ENCODE peak calls at places on chromosomes 6 and 20, in nine cellular contexts. E, C, R, O, U, Z, W, L and H are unnamed samples.

GRCh38 chr6:158018851-158019361 is 37.2 kb downstream of the SYNJ2 start:
- DNase-seq in E (peak; percentile 31), C (no peak), R (no peak), O (no peak), U (no peak), Z (peak; percentile 87), W (no peak), L (no peak), H (no peak)

GRCh38 chr6:16659471-16660156 is 101.6 kb downstream of the ATXN1 start:
- DNase-seq in E (no peak), C (no peak), R (no peak), O (no peak), U (no peak), Z (peak; percentile 67), W (no peak), L (no peak), H (peak; percentile 39)

GRCh38 chr6:154861825-154862224 is 128.6 kb downstream of the SCAF8 start:
- DNase-seq in E (no peak), C (no peak), R (no peak), O (no peak), U (no peak), Z (no peak), W (no peak), L (no peak), H (no peak)

GRCh38 chr20:59891581-59891980 is 41.9 kb downstream of the SYCP2 start:
- DNase-seq in E (no peak), C (no peak), R (no peak), O (no peak), U (no peak), Z (no peak), W (no peak), L (no peak), H (no peak)

GRCh38 chr6:70547313-70547712 is 19.4 kb upstream of the SDHAF4 start:
- DNase-seq in E (no peak), C (no peak), R (no peak), O (no peak), U (no peak), Z (peak; percentile 17), W (peak; percentile 23), L (peak; percentile 35), H (no peak)

GRCh38 chr6:120431841-120432240 is 902.4 kb downstream of the TBC1D32 start:
- DNase-seq in E (no peak), C (no peak), R (no peak), O (no peak), U (no peak), Z (no peak), W (no peak), L (no peak), H (no peak)

GRCh38 chr6:126650931-126651330 is 311.0 kb downstream of the CENPW start:
- DNase-seq in E (no peak), C (no peak), R (no peak), O (no peak), U (no peak), Z (peak; percentile 45), W (no peak), L (no peak), H (no peak)

GRCh38 chr20:8402798-8403197 is 270.7 kb downstream of the PLCB1 start:
- DNase-seq in E (no peak), C (no peak), R (no peak), O (no peak), U (no peak), Z (no peak), W (no peak), L (no peak), H (no peak)

GRCh38 chr6:32460528-32460927 is 20.8 kb downstream of the HLA-DRA start:
- DNase-seq in E (no peak), C (no peak), R (no peak), O (no peak), U (no peak), Z (no peak), W (no peak), L (no peak), H (no peak)

GRCh38 chr6:83389606-83390005 is 41.2 kb downstream of the ME1 start:
- DNase-seq in E (no peak), C (no peak), R (no peak), O (no peak), U (no peak), Z (no peak), W (no peak), L (no peak), H (no peak)

GRCh38 chr6:38270367-38270766 is 369.4 kb downstream of the BTBD9 start:
- DNase-seq in E (no peak), C (no peak), R (no peak), O (no peak), U (no peak), Z (peak; percentile 40), W (no peak), L (no peak), H (no peak)

GRCh38 chr6:27593200-27593818 is 120.4 kb upstream of the ZNF184 start:
- DNase-seq in E (no peak), C (no peak), R (no peak), O (no peak), U (no peak), Z (peak; percentile 4), W (no peak), L (no peak), H (peak; percentile 44)

GRCh38 chr6:27591660-27592059 is 118.8 kb upstream of the ZNF184 start:
- DNase-seq in E (no peak), C (no peak), R (no peak), O (no peak), U (no peak), Z (peak; percentile 49), W (peak; percentile 71), L (no peak), H (peak; percentile 75)

GRCh38 chr6:27593861-27594260 is 121.0 kb upstream of the ZNF184 start:
- DNase-seq in E (no peak), C (no peak), R (no peak), O (no peak), U (no peak), Z (no peak), W (no peak), L (no peak), H (no peak)

GRCh38 chr6:27592481-27593199 is 119.7 kb upstream of the ZNF184 start:
- DNase-seq in E (no peak), C (no peak), R (no peak), O (no peak), U (no peak), Z (peak; percentile 89), W (peak; percentile 95), L (no peak), H (peak; percentile 95)

GRCh38 chr6:27592107-27592480 is 119.2 kb upstream of the ZNF184 start:
- DNase-seq in E (no peak), C (no peak), R (no peak), O (no peak), U (no peak), Z (no peak), W (peak; percentile 63), L (no peak), H (peak; percentile 43)
- H3K4me3 ChIP-seq in E (no peak overlapping the region), C (peak overlapping the region; percentile 26), R (no peak overlapping the region), O (no peak overlapping the region), U (no peak overlapping the region), Z (peak overlapping the region; percentile 34), W (peak overlapping the region; percentile 78), L (no peak overlapping the region), H (peak overlapping the region; percentile 59)

GRCh38 chr6:33812669-33813068 is 8.9 kb upstream of the MLN start:
- DNase-seq in E (peak; percentile 56), C (peak; percentile 35), R (peak; percentile 37), O (peak; percentile 49), U (no peak), Z (peak; percentile 43), W (peak; percentile 76), L (no peak), H (peak; percentile 54)
- TF ChIP-seq CTCF in E (peak; percentile 20), C (no peak), R (peak; percentile 45), O (no peak), U (peak; percentile 29), Z (peak; percentile 46), W (no peak), L (peak; percentile 58), H (no peak)

DNA sequence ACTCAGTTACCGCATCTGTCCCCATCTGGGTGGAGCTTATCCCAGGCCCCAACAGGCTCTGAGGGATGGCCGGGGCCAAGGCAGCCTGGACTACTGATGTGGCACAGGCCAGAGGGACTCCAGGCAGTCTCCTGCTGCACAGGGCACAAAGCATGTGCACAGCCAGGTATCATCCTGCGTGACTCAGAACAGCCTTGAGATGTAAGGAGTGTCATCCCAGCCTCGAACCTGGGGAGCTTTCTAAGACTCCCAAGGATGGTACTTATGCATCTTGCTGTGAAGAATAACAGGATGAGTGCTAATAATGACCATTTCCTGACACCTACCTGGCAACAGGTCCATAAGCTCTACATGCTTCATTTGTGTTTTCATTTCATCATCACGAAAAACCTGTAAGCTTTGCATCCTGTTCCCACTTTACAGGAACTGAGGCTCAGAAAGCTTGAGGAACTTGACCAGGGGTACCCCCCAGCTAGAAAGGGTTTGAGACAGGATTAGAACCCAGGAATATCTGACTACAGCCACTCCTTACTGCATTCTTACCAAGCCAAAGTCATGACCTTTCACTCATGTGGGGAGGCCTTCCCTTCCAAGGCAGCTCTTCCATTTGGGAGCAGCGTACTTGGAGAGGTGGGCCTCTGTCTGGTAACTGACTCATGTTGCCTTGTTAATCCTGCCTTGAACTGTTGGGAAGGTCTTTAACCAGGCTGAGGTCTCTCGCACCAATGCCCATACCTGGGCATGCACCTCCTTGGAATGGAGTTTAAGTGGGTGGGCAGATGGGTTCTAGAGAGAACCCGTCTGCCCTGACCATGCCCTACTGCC is 1.9 kb downstream of the TRIB3 start:
- DNase-seq in E (no peak), C (no peak), R (no peak), O (no peak), U (no peak), Z (no peak), W (no peak), L (no peak), H (no peak)
- H3K4me3 ChIP-seq in E (peak overlapping the region; percentile 84), C (peak overlapping the region; percentile 82), R (no peak overlapping the region), O (no peak overlapping the region), U (peak overlapping the region; percentile 82), Z (peak overlapping the region; percentile 71), W (peak overlapping the region; percentile 57), L (peak overlapping the region; percentile 89), H (peak overlapping the region; percentile 24)

GRCh38 chr20:47785900-47786762 is 850 bp upstream of the SULF2 start:
- DNase-seq in E (no peak), C (peak; percentile 53), R (peak; percentile 41), O (peak; percentile 77), U (peak; percentile 51), Z (peak; percentile 85), W (peak; percentile 63), L (peak; percentile 54), H (peak; percentile 40)

GRCh38 chr20:47784599-47785320 is 521 bp downstream of the SULF2 start:
- DNase-seq in E (no peak), C (no peak), R (no peak), O (peak; percentile 48), U (peak; percentile 36), Z (peak; percentile 70), W (no peak), L (no peak), H (peak; percentile 12)

GRCh38 chr20:47788741-47789080 is 3.4 kb upstream of the SULF2 start:
- DNase-seq in E (no peak), C (no peak), R (no peak), O (no peak), U (no peak), Z (no peak), W (no peak), L (no peak), H (no peak)

GRCh38 chr20:47785321-47785899 is at the start of gene SULF2:
- DNase-seq in E (no peak), C (peak; percentile 32), R (no peak), O (peak; percentile 69), U (peak; percentile 39), Z (peak; percentile 52), W (no peak), L (no peak), H (no peak)

GRCh38 chr20:47786763-47787107 is 1.5 kb upstream of the SULF2 start:
- DNase-seq in E (no peak), C (no peak), R (no peak), O (no peak), U (no peak), Z (no peak), W (no peak), L (no peak), H (no peak)
- TF ChIP-seq CTCF in E (no peak), C (no peak), R (no peak), O (peak; percentile 9), U (no peak), Z (no peak), W (no peak), L (no peak), H (no peak)